ENCODE peak calls at places on chromosome 18, in four cellular contexts. Y, Q, K and D are unnamed samples. For H3K36me3, the result is how much of the 10 kb centered on the place peaks cover.

GRCh38 chr18:80046961-80047541 is 12.8 kb downstream of the RBFA start:
- DNase-seq in Y (no peak), Q (no peak), K (no peak), D (no peak)

GRCh38 chr18:74353169-74353775 is 37.6 kb downstream of the C18orf63 start:
- DNase-seq in Y (peak), Q (peak), K (peak), D (peak)

GRCh38 chr18:63970803-63971191 is 916 bp downstream of the SERPINB8 start:
- DNase-seq in Y (no peak), Q (no peak), K (no peak), D (no peak)

GRCh38 chr18:66616523-66616983 is 12.7 kb upstream of the CDH19 start:
- DNase-seq in Y (no peak), Q (no peak), K (peak), D (no peak)

GRCh38 chr18:67916142-67916541 is 399.6 kb upstream of the DSEL start:
- DNase-seq in Y (no peak), Q (no peak), K (no peak), D (no peak)

GRCh38 chr18:26091047-26091630 is 726 bp upstream of the SS18 start:
- DNase-seq in Y (peak), Q (peak), K (peak), D (peak)

GRCh38 chr18:68935686-68936085 is 137.8 kb downstream of the CCDC102B start:
- DNase-seq in Y (no peak), Q (no peak), K (no peak), D (no peak)

GRCh38 chr18:13368080-13368813 is 149.7 kb downstream of the LDLRAD4 start:
- DNase-seq in Y (no peak), Q (no peak), K (no peak), D (no peak)

GRCh38 chr18:47909484-47909883 is 21.0 kb downstream of the SMAD2 start:
- DNase-seq in Y (no peak), Q (no peak), K (no peak), D (no peak)

GRCh38 chr18:47912794-47913594 is 17.5 kb downstream of the SMAD2 start:
- DNase-seq in Y (no peak), Q (no peak), K (no peak), D (no peak)

GRCh38 chr18:47915229-47915628 is 15.2 kb downstream of the SMAD2 start:
- DNase-seq in Y (no peak), Q (no peak), K (no peak), D (no peak)

GRCh38 chr18:47911877-47912276 is 18.6 kb downstream of the SMAD2 start:
- DNase-seq in Y (peak), Q (no peak), K (peak), D (no peak)

GRCh38 chr18:47912343-47912742 is 18.1 kb downstream of the SMAD2 start:
- DNase-seq in Y (no peak), Q (no peak), K (no peak), D (no peak)
- H3K36me3 ChIP-seq in Y (under half), Q (under half), K (under half), D (under half)

GRCh38 chr18:70334728-70335329 is 46.0 kb downstream of the SOCS6 start:
- DNase-seq in Y (no peak), Q (no peak), K (peak), D (no peak)

GRCh38 chr18:70335892-70336726 is 47.3 kb downstream of the SOCS6 start:
- DNase-seq in Y (no peak), Q (no peak), K (peak), D (no peak)

GRCh38 chr18:70338890-70339289 is 50.0 kb downstream of the SOCS6 start:
- DNase-seq in Y (no peak), Q (no peak), K (no peak), D (no peak)

GRCh38 chr18:70339915-70340314 is 51.1 kb downstream of the SOCS6 start:
- DNase-seq in Y (no peak), Q (no peak), K (no peak), D (no peak)

DNA sequence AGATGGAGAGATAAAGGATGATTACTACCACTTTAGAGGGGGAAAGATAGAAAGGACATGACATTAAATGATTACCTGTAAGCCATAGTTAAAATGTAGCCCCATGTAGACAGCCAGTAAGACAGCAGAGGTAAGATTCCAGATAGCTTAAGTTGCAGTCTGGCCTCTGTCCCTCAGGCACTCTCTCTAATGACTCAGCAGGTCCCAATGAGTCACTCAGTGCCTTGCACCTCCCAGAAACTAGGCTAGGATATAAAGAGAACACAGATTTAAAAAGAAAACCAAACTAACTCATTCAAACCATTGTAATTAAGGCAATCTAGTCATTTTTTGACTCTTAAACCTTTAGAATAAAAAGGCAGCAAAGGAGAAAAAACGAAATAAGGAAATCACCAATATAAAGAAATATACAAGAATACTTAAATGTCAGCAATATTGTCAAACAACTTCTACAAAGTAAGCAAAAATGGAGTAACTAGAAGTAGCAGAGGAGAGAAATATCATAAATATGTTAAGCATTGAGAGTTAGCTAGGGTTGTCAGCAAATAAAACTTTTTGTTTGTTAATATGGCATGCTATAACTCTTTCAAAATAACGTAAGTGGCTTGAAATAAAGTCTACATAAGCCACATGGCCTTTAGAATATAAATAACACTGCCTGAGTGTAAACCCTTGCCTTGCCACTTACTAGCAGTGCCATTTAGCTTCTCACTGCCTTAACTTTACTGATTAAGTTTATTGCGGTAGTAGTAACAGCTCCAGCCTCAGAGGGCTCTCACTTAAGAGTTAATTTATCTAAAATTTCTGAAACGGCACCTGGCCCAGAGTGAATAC is 48.5 kb downstream of the SOCS6 start:
- DNase-seq in Y (peak), Q (peak), K (peak), D (peak)
- H3K4me3 ChIP-seq in Y (no peak), Q (no peak), K (peak), D (no peak)

GRCh38 chr18:59479776-59480175 is 120.7 kb upstream of the LMAN1 start:
- DNase-seq in Y (no peak), Q (no peak), K (no peak), D (no peak)
- TF ChIP-seq TCF7L2 in Y (no peak), Q (no peak), K (no peak), D (no peak)

GRCh38 chr18:62564044-62564443 is 41.2 kb downstream of the ZCCHC2 start:
- DNase-seq in Y (no peak), Q (no peak), K (no peak), D (no peak)
- H3K36me3 ChIP-seq in Y (under half), Q (under half), K (half or more), D (under half)

GRCh38 chr18:57434177-57434535 is 1.0 kb upstream of the ONECUT2 start:
- DNase-seq in Y (no peak), Q (no peak), K (no peak), D (no peak)
- H3K4me3 ChIP-seq in Y (peak), Q (peak), K (peak), D (peak)

DNA sequence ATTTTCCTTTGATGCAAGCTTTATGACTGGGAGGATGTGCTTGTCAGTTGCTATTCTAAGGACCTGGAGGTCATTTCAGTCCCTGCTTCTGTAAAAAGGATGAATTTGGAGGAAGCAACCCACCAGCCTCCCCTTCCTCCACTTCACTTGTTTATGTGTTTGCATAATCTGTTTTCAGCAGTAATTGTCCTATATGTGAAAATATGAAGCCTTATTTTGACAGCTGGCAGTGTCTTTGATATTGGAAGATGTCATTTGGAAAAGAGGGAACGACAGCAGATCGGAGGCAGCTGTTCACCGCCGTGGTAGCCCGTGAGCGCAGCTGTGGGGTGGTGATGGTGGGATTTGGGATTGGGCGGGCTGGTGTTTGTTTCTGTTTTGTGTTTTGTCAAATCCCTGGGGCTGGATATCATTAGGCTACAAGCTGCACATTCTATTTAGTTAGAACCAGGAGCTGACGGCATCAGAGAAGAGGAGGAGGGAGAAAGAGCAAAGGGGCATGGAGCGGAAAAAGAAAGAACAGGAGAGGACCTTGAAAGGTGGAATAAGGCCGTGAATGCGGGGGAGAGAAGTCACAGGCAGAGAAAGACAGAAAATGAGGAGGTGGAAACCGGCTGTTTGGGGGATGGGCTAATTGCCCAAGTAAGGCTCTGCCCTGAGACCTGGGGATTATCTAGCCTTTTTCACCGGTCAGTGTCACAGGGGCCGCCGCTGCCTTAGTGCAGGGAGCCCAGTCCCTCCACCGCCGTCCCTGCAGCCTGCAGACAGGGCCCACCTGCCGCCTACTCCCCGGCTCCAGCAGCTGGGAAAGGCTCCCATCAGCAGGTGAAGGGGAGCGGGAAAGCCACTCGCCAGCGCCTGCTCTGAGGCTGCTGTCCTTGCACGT is 87.9 kb downstream of the ZCCHC2 start:
- DNase-seq in Y (peak), Q (no peak), K (no peak), D (no peak)
- TF ChIP-seq TCF7L2 in Y (no peak), Q (no peak), K (no peak), D (no peak)

DNA sequence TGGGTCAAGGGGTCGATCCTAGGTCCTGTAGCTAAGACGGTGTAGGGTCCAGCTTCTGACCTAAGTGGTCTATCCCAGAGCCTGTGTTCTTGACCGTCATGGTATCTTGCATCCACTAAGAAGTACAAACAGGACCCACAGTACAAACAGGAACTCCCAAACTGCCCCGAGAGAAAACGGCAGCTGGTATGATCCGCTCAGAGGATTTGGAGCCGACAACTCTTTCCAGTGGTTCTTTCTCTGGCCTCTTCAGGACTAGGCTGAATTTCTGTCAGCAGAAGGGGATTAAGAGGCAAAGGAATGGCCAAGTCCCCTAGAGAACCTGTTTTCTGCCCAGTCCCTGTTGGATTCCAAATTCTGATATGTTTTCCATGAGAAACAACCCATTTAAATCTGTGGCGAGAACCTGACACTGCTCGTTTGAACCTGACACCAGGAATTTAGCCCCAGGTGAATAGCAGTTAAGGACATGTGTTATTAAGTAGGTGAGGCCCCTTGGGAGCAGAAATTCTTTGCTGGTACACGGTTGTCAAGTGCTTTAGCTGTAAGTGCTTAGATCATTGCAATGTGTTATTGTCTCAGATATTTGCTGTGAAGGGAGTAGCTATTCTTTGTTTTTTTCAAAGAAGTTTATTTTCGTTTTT is 50.5 kb upstream of the TXNDC2 start:
- DNase-seq in Y (no peak), Q (no peak), K (no peak), D (no peak)
- H3K36me3 ChIP-seq in Y (under half), Q (under half), K (under half), D (under half)

GRCh38 chr18:23456835-23457234 is 3.7 kb downstream of the RIOK3 start:
- DNase-seq in Y (no peak), Q (no peak), K (no peak), D (no peak)
- H3K4me3 ChIP-seq in Y (no peak), Q (no peak), K (no peak), D (no peak)

DNA sequence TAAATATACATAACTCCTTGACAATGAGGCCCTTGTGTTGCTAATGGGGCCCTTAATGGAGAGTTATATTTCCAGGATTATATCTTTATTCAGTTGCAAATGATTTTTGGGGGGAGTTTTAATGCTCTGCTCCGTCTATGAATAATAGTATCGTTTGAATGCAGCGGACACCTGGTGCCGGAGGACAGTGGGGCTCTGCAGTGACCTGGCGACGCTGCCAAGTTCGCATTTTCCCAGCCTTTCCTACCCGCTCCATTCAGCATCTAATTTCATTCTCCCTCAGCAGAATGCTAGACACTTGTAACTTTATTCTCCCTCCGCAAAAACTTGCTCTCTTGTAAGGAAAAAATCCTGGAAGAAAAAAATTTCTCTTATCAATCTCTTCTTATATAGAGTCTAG is 257.6 kb upstream of the SALL3 start:
- DNase-seq in Y (no peak), Q (no peak), K (no peak), D (no peak)
- TF ChIP-seq TCF7L2 in Y (no peak), Q (no peak), K (no peak), D (no peak)